ENCODE peak calls at places on chromosome 7, in four cellular contexts. One of them, this sample, is unnamed.

GRCh38 chr7:2512179-2512644 is 7.4 kb upstream of the LFNG start:
- DNase-seq in brain microvascular endothelial cell: no peak
- DNase-seq in WERI-Rb-1: peak
- DNase-seq in stomach: no peak
- DNase-seq in this sample: no peak

GRCh38 chr7:23600251-23600650 is 3.1 kb downstream of the CCDC126 start:
- DNase-seq in brain microvascular endothelial cell: no peak
- DNase-seq in WERI-Rb-1: no peak
- DNase-seq in stomach: no peak
- DNase-seq in this sample: no peak

GRCh38 chr7:30688718-30689221 is 6.5 kb upstream of the CRHR2 start:
- DNase-seq in brain microvascular endothelial cell: no peak
- DNase-seq in WERI-Rb-1: no peak
- DNase-seq in stomach: no peak
- DNase-seq in this sample: no peak

GRCh38 chr7:29274156-29275017 is 79.8 kb downstream of the CHN2 start:
- DNase-seq in brain microvascular endothelial cell: no peak
- DNase-seq in WERI-Rb-1: no peak
- DNase-seq in stomach: no peak
- DNase-seq in this sample: no peak

GRCh38 chr7:31883761-31884164 is 186.4 kb downstream of the PDE1C start:
- DNase-seq in brain microvascular endothelial cell: peak
- DNase-seq in WERI-Rb-1: no peak
- DNase-seq in stomach: no peak
- DNase-seq in this sample: peak

GRCh38 chr7:74092321-74092963 is 8.8 kb downstream of the LIMK1 start:
- DNase-seq in brain microvascular endothelial cell: no peak
- DNase-seq in WERI-Rb-1: no peak
- DNase-seq in stomach: no peak
- DNase-seq in this sample: peak

GRCh38 chr7:112159346-112159745 is 46.9 kb downstream of the DOCK4 start:
- DNase-seq in brain microvascular endothelial cell: no peak
- DNase-seq in WERI-Rb-1: no peak
- DNase-seq in stomach: no peak
- DNase-seq in this sample: no peak

GRCh38 chr7:104327963-104328307 is 468 bp upstream of the LHFPL3 start:
- DNase-seq in brain microvascular endothelial cell: no peak
- DNase-seq in WERI-Rb-1: no peak
- DNase-seq in stomach: no peak
- DNase-seq in this sample: no peak

GRCh38 chr7:38675500-38676106 is 44.4 kb upstream of the AMPH start:
- DNase-seq in brain microvascular endothelial cell: no peak
- DNase-seq in WERI-Rb-1: no peak
- DNase-seq in stomach: no peak
- DNase-seq in this sample: no peak

GRCh38 chr7:16526742-16527540 is at the start of gene LRRC72:
- DNase-seq in brain microvascular endothelial cell: no peak
- DNase-seq in WERI-Rb-1: no peak
- DNase-seq in stomach: no peak
- DNase-seq in this sample: no peak

GRCh38 chr7:7100432-7100849 is 81.9 kb upstream of the C1GALT1 start:
- DNase-seq in brain microvascular endothelial cell: peak
- DNase-seq in WERI-Rb-1: peak
- DNase-seq in stomach: no peak
- DNase-seq in this sample: no peak

GRCh38 chr7:68470836-68471235 is 1127.4 kb upstream of the AUTS2 start:
- DNase-seq in brain microvascular endothelial cell: no peak
- DNase-seq in WERI-Rb-1: no peak
- DNase-seq in stomach: no peak
- DNase-seq in this sample: no peak

GRCh38 chr7:95553939-95554338 is 42.4 kb downstream of the PDK4 start:
- DNase-seq in brain microvascular endothelial cell: no peak
- DNase-seq in WERI-Rb-1: no peak
- DNase-seq in stomach: no peak
- DNase-seq in this sample: no peak

GRCh38 chr7:137508437-137509175 is 165.1 kb upstream of the PTN start:
- DNase-seq in brain microvascular endothelial cell: peak
- DNase-seq in WERI-Rb-1: no peak
- DNase-seq in stomach: no peak
- DNase-seq in this sample: no peak

GRCh38 chr7:93178213-93178612 is 30.0 kb upstream of the SAMD9L start:
- DNase-seq in brain microvascular endothelial cell: no peak
- DNase-seq in WERI-Rb-1: no peak
- DNase-seq in stomach: no peak
- DNase-seq in this sample: no peak
- TF ChIP-seq CTCF in brain microvascular endothelial cell: no peak
- TF ChIP-seq CTCF in WERI-Rb-1: no peak
- TF ChIP-seq CTCF in stomach: no peak
- TF ChIP-seq CTCF in this sample: no peak

DNA sequence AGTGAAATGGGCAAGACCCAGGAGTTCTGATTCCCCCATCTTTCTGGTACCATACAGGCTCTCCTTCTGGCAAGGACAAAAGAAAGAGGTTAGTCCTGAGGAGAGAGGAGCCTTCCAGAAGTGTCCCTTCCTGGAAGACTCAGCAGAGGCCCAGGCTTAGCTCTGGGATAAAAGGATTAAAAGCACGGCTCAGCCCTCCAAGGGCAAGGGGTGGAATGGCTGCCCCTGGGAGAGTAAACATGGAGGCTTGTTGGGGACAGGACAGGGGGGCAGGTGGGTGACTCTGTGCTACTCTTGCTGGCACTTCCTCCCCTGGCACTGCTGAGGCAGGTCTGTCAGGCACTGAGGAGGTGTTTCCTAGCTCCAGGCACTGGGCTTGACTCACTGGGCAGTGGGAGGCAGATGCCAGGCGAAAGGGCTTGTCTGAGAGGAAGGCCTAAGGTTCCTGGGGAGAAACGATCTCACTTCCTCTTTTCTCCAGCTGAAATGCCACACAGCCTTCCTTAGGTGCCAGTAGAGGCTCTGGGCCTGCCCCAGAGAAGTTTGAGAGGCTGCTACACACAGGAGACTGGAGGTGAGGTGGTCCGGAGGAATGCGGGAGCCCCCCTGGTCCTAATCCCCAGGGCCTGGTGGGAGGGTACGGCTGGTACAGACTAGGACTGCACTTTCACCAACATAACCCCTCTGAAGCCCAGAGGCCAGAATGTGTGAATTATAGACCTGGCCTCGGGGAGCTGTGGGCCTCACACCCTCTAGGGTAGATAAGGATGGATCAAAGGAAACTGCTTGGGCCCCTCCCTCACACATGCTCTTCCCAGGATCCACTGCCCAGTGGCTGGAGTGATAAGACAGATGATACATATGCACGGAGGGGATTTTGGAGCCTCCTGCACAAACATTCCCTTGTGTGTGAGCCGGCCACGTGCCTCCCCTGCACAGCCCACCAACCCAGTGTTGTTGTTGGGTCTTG is 63.2 kb upstream of the PODXL start:
- DNase-seq in brain microvascular endothelial cell: no peak
- DNase-seq in WERI-Rb-1: peak
- DNase-seq in stomach: no peak
- DNase-seq in this sample: no peak
- H3K27ac ChIP-seq in brain microvascular endothelial cell: no peak
- H3K27ac ChIP-seq in WERI-Rb-1: peak
- H3K27ac ChIP-seq in stomach: no peak
- H3K27ac ChIP-seq in this sample: no peak

DNA sequence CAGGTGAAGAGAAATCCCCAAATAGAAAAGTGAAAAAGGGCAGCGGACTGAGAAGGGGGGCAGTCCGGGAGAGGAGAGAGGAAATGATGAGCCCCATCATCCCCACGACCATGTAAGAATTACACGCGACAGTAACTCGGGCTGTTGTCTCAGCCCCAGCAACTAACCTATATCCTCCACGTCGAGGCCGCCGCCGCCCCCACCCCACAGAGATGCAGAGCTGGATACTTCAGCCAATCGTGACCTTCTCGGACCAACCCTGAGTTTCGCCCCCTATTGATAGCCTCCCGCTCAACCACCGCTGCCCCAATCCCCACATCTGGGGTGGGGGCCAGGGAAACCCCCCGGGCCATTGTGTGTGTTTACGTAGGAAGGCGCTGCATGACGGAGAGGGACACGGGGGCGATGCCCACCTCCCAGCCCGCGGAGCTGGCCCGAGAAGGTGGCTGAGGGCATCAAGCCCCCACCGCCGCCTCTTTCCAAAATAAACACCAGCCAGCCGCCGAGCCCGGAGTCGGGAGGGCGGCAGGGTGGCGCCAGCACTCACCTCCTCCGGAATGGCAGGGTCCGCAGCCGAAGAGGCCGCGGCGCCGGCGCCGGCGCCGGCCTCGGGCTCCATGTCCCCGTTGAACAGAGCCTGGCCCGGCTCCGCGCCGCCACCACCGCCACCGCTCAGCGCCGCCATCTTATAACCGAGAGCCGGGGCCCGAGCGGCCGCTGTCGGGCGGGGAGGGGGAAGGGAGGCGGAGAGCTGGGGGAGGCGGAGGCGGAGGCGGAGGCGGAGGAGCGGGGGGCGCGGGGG is 509 bp downstream of the BRAF start:
- DNase-seq in brain microvascular endothelial cell: peak
- DNase-seq in WERI-Rb-1: peak
- DNase-seq in stomach: peak
- DNase-seq in this sample: peak
- TF ChIP-seq CTCF in brain microvascular endothelial cell: peak
- TF ChIP-seq CTCF in WERI-Rb-1: peak
- TF ChIP-seq CTCF in stomach: peak
- TF ChIP-seq CTCF in this sample: peak

DNA sequence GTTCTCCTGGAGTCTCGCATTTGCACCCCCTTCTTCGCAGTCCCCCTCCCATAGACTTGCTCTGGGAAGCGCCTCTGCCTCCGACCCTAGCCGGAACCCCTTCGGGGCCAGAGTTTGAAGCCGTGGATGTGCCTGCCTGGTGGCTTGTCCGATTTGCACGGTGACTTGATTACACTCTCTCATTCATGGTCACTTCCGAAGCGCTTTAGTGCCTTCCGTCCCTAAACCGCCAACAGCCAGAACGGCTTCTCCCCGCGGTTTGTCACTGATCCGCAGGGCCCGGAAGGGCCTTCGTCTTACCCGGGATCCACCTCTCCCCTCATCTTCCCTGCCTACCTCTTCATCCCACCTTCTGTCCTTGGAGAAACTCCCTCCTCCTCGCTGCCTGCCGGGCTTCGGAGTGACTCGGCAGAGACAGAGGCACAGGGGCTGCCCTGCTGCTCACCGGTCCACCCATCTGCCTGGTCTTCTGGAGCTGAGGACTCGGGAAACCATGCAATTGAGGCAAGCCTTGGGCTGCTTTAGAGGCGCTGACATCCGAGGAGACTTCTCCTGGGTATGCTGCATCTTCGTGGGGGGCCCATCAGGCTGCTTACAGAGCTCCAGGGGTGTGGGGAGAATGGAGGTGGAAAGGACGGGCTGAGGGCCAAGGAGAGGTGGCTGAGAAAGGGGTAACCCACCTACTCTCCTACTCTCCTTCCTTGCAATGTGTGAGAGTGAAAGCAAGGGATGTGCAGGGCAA is 847 bp upstream of the HOXA11 start:
- DNase-seq in brain microvascular endothelial cell: no peak
- DNase-seq in WERI-Rb-1: peak
- DNase-seq in stomach: peak
- DNase-seq in this sample: no peak
- H3K27ac ChIP-seq in brain microvascular endothelial cell: no peak
- H3K27ac ChIP-seq in WERI-Rb-1: no peak
- H3K27ac ChIP-seq in stomach: no peak
- H3K27ac ChIP-seq in this sample: no peak

DNA sequence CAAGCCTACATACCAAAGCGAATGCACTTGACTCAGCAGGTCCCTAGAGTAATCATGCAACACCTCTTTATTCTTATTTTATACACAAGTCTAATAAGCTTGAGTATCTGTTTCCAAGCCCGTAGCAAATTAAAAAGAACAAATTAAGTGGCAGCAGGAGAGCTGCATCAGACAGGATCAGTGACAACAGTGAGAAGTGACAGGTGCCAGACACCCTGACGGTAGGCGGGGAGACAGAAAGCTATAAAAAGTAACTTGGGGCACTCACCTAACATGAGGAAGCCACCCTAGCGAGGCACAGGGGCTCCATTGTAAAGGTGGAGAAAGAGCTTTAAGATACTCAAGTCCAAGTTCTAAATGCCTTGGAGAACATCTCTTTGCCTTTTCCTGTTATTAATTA is 174.2 kb downstream of the PLXNA4 start:
- DNase-seq in brain microvascular endothelial cell: no peak
- DNase-seq in WERI-Rb-1: no peak
- DNase-seq in stomach: no peak
- DNase-seq in this sample: peak
- TF ChIP-seq CTCF in brain microvascular endothelial cell: no peak
- TF ChIP-seq CTCF in WERI-Rb-1: no peak
- TF ChIP-seq CTCF in stomach: no peak
- TF ChIP-seq CTCF in this sample: no peak

GRCh38 chr7:138979226-138979979 is 1.8 kb downstream of the KIAA1549 start:
- DNase-seq in brain microvascular endothelial cell: no peak
- DNase-seq in WERI-Rb-1: no peak
- DNase-seq in stomach: no peak
- DNase-seq in this sample: no peak

GRCh38 chr7:138974103-138974502 is 7.1 kb downstream of the KIAA1549 start:
- DNase-seq in brain microvascular endothelial cell: no peak
- DNase-seq in WERI-Rb-1: no peak
- DNase-seq in stomach: no peak
- DNase-seq in this sample: no peak

GRCh38 chr7:138974675-138975237 is 6.4 kb downstream of the KIAA1549 start:
- DNase-seq in brain microvascular endothelial cell: no peak
- DNase-seq in WERI-Rb-1: no peak
- DNase-seq in stomach: no peak
- DNase-seq in this sample: no peak

GRCh38 chr7:138978541-138979184 is 2.5 kb downstream of the KIAA1549 start:
- DNase-seq in brain microvascular endothelial cell: no peak
- DNase-seq in WERI-Rb-1: no peak
- DNase-seq in stomach: no peak
- DNase-seq in this sample: no peak

GRCh38 chr7:138975343-138976104 is 5.7 kb downstream of the KIAA1549 start:
- DNase-seq in brain microvascular endothelial cell: no peak
- DNase-seq in WERI-Rb-1: no peak
- DNase-seq in stomach: no peak
- DNase-seq in this sample: no peak
- H3K27ac ChIP-seq in brain microvascular endothelial cell: no peak
- H3K27ac ChIP-seq in WERI-Rb-1: no peak
- H3K27ac ChIP-seq in stomach: no peak
- H3K27ac ChIP-seq in this sample: no peak

This sample was measured in heart left ventricle.